ENCODE peak calls at places on chromosomes 2 and 18, in four cellular contexts. C is foreskin fibroblast, R is right atrium auricular region, M is left lung. B is an unnamed sample.

GRCh38 chr2:7424481-7424880 is 507.3 kb downstream of the RNF144A start:
- DNase-seq in M (no peak), R (no peak), C (no peak), B (no peak)

GRCh38 chr2:15753233-15753798 is 161.6 kb downstream of the DDX1 start:
- DNase-seq in M (no peak), R (no peak), C (no peak), B (no peak)

GRCh38 chr2:109482371-109482841 is 131.4 kb downstream of the SEPTIN10 start:
- DNase-seq in C (peak), R (peak), M (no peak), B (no peak)

GRCh38 chr2:101388232-101388631 is 929 bp upstream of the CREG2 start:
- DNase-seq in R (no peak), M (no peak), C (peak), B (no peak)

GRCh38 chr2:12507295-12507694 is 209.4 kb upstream of the TRIB2 start:
- DNase-seq in M (no peak), C (peak), R (no peak), B (peak)

GRCh38 chr18:73741946-73742345 is 405.7 kb downstream of the FBXO15 start:
- DNase-seq in R (no peak), C (peak), M (no peak), B (no peak)

GRCh38 chr2:16250886-16251285 is 310.5 kb downstream of the MYCN start:
- DNase-seq in M (peak), R (no peak), C (no peak), B (no peak)

GRCh38 chr2:24870891-24871705 is 48.9 kb downstream of the ADCY3 start:
- DNase-seq in R (no peak), M (no peak), C (no peak), B (no peak)

GRCh38 chr18:67553471-67553870 is 37.0 kb upstream of the DSEL start:
- DNase-seq in R (no peak), C (peak), M (no peak), B (no peak)

DNA sequence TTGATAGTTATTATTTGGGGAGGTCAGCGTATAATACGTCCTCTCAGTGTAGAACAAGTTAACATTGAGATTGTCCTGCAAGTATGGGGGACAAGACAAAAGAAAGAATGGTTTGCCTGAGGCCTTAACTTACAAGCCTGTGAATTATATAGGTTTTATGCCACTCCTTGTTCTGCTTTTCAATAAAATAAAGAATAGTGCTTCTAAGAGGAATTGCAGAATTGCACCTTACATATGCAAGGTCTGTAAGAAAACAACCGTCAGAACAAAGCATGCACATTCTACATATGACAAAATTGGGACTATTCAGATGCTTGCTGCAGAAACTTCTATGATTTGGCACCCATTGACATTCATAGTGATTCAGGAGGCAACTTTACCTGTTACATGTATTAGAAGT is 785.0 kb downstream of the NR4A2 start:
- DNase-seq in M (no peak), R (no peak), C (no peak), B (no peak)
- TF ChIP-seq CTCF in M (no peak), R (no peak), C (no peak), B (no peak)

GRCh38 chr2:73334045-73334444 is 40.7 kb upstream of the EGR4 start:
- DNase-seq in C (no peak), R (no peak), M (no peak), B (no peak)
- TF ChIP-seq CTCF in C (no peak), R (no peak), M (no peak), B (no peak)

GRCh38 chr18:59707306-59707705 is 10.1 kb upstream of the CCBE1 start:
- DNase-seq in R (no peak), M (no peak), C (no peak), B (no peak)

GRCh38 chr18:59706499-59706898 is 9.3 kb upstream of the CCBE1 start:
- DNase-seq in M (no peak), R (no peak), C (peak), B (no peak)

GRCh38 chr18:59705145-59705544 is 7.9 kb upstream of the CCBE1 start:
- DNase-seq in C (peak), R (no peak), M (no peak), B (no peak)

GRCh38 chr18:59712311-59712710 is 15.1 kb upstream of the CCBE1 start:
- DNase-seq in M (no peak), R (no peak), C (no peak), B (no peak)

GRCh38 chr18:59708988-59709387 is 11.8 kb upstream of the CCBE1 start:
- DNase-seq in R (no peak), C (no peak), M (no peak), B (no peak)
- TF ChIP-seq CTCF in R (no peak), C (no peak), M (no peak), B (no peak)

GRCh38 chr2:20443276-20443920 is 3.5 kb upstream of the RHOB start:
- DNase-seq in C (peak), R (peak), M (peak), B (no peak)
- TF ChIP-seq CTCF in C (peak), R (peak), M (peak), B (no peak)

GRCh38 chr18:45876131-45876530 is 50.7 kb downstream of the SIGLEC15 start:
- DNase-seq in R (no peak), C (no peak), M (no peak), B (no peak)
- TF ChIP-seq CTCF in R (no peak), C (no peak), M (no peak), B (no peak)

GRCh38 chr18:35998967-35999366 is 26.5 kb downstream of the RMP24 start:
- DNase-seq in R (no peak), M (no peak), C (peak), B (no peak)
- TF ChIP-seq CTCF in R (peak), M (peak), C (peak), B (no peak)